ENCODE peak calls at places on chromosomes 6 and 20, in ten cellular contexts. Y is fibroblast of mammary gland, H is cardiac fibroblast, M is HFF-Myc, T is AG10803, J is astrocyte of the spinal cord, U is mesenchymal stem cell, Q is lung, O is GM23248, G is neural progenitor cell. W is an unnamed sample.

GRCh38 chr20:49351775-49352174 is 73.9 kb upstream of the ZNFX1 start:
- DNase-seq in Y (no peak), H (no peak), M (no peak), T (no peak), J (no peak), U (no peak), Q (no peak), O (no peak), G (no peak), W (no peak)

GRCh38 chr6:23647045-23647444 is 479.0 kb upstream of the NRSN1 start:
- DNase-seq in Y (no peak), H (no peak), M (no peak), T (no peak), J (no peak), U (no peak), Q (no peak), O (no peak), G (no peak), W (no peak)

GRCh38 chr20:8601542-8601912 is 467.4 kb upstream of the PLCB4 start:
- DNase-seq in Y (no peak), H (no peak), M (no peak), T (no peak), J (no peak), U (no peak), Q (no peak), O (no peak), G (no peak), W (no peak)

GRCh38 chr6:169969372-169970099 is 218.1 kb downstream of the ERMARD start:
- DNase-seq in Y (no peak), H (no peak), M (no peak), T (no peak), J (no peak), U (no peak), Q (no peak), O (no peak), G (no peak), W (no peak)

GRCh38 chr20:1840865-1841553 is 54.2 kb upstream of the SIRPA start:
- DNase-seq in Y (no peak), H (no peak), M (no peak), T (no peak), J (no peak), U (no peak), Q (no peak), O (peak), G (no peak), W (no peak)

GRCh38 chr6:15444881-15445280 is 199.0 kb downstream of the JARID2 start:
- DNase-seq in Y (no peak), H (no peak), M (no peak), T (no peak), J (no peak), U (peak), Q (no peak), O (no peak), G (no peak), W (no peak)

GRCh38 chr20:33210371-33210770 is 6.8 kb upstream of the BPIFA3 start:
- DNase-seq in Y (no peak), H (no peak), M (no peak), T (no peak), J (no peak), U (no peak), Q (no peak), O (no peak), G (no peak), W (no peak)

GRCh38 chr6:72048080-72048479 is 161.7 kb downstream of the RIMS1 start:
- DNase-seq in Y (no peak), H (no peak), M (no peak), T (peak), J (peak), U (no peak), Q (no peak), O (peak), G (no peak), W (no peak)

GRCh38 chr6:90079555-90080490 is 185.6 kb downstream of the GJA10 start:
- DNase-seq in Y (no peak), H (no peak), M (no peak), T (no peak), J (no peak), U (no peak), Q (no peak), O (no peak), G (no peak), W (no peak)

GRCh38 chr6:636488-636887 is 20.4 kb downstream of the HUS1B start:
- DNase-seq in Y (peak), H (no peak), M (no peak), T (no peak), J (no peak), U (no peak), Q (no peak), O (no peak), G (no peak), W (no peak)

GRCh38 chr20:20210327-20210726 is 157.6 kb upstream of the INSM1 start:
- DNase-seq in Y (peak), H (no peak), M (peak), T (peak), J (no peak), U (no peak), Q (no peak), O (peak), G (no peak), W (no peak)

GRCh38 chr6:131978522-131978921 is 27.4 kb upstream of the CCN2 start:
- DNase-seq in Y (no peak), H (no peak), M (no peak), T (no peak), J (no peak), U (no peak), Q (no peak), O (no peak), G (no peak), W (no peak)

GRCh38 chr6:167796668-167797031 is 30.1 kb upstream of the AFDN start:
- DNase-seq in Y (no peak), H (no peak), M (no peak), T (no peak), J (no peak), U (no peak), Q (peak), O (peak), G (no peak), W (no peak)

GRCh38 chr6:75349262-75349984 is 64.8 kb upstream of the TMEM30A start:
- DNase-seq in Y (peak), H (peak), M (no peak), T (no peak), J (peak), U (peak), Q (no peak), O (peak), G (peak), W (no peak)

GRCh38 chr6:32558426-32559057 is 28.5 kb upstream of the HLA-DRB5 start:
- DNase-seq in Y (no peak), H (no peak), M (no peak), T (no peak), J (no peak), U (no peak), Q (no peak), O (no peak), G (no peak), W (no peak)

GRCh38 chr6:166597711-166598440 is 11.4 kb upstream of the RAMACL start:
- DNase-seq in Y (no peak), H (no peak), M (no peak), T (no peak), J (no peak), U (no peak), Q (no peak), O (no peak), G (peak), W (no peak)

GRCh38 chr6:125102411-125102810 is 51.2 kb upstream of the TPD52L1 start:
- DNase-seq in Y (no peak), H (peak), M (no peak), T (peak), J (no peak), U (peak), Q (no peak), O (peak), G (no peak), W (no peak)

GRCh38 chr6:17206566-17207072 is 74.5 kb upstream of the RBM24 start:
- DNase-seq in Y (no peak), H (no peak), M (no peak), T (no peak), J (no peak), U (no peak), Q (no peak), O (no peak), G (no peak), W (no peak)

GRCh38 chr20:38685853-38686473 is 38.3 kb upstream of the SLC32A1 start:
- DNase-seq in Y (peak), H (peak), M (no peak), T (peak), J (peak), U (peak), Q (peak), O (peak), G (peak), W (peak)

GRCh38 chr20:43040427-43040826 is 149.3 kb downstream of the PTPRT start:
- DNase-seq in Y (no peak), H (no peak), M (no peak), T (no peak), J (no peak), U (no peak), Q (no peak), O (peak), G (peak), W (no peak)

GRCh38 chr6:20354366-20354765 is 47.3 kb upstream of the E2F3 start:
- DNase-seq in Y (no peak), H (no peak), M (no peak), T (no peak), J (no peak), U (no peak), Q (no peak), O (no peak), G (no peak), W (no peak)

GRCh38 chr6:5132741-5133140 is 47.6 kb downstream of the PPP1R3G start:
- DNase-seq in Y (peak), H (peak), M (no peak), T (peak), J (peak), U (peak), Q (peak), O (peak), G (peak), W (peak)

GRCh38 chr20:3753098-3753497 is 14.5 kb downstream of the ADISSP start:
- DNase-seq in Y (peak), H (peak), M (no peak), T (peak), J (peak), U (peak), Q (no peak), O (peak), G (peak), W (peak)

GRCh38 chr6:137092018-137092417 is 47.3 kb upstream of the IL20RA start:
- DNase-seq in Y (no peak), H (no peak), M (no peak), T (no peak), J (no peak), U (no peak), Q (no peak), O (no peak), G (no peak), W (no peak)

GRCh38 chr20:18223399-18223798 is 64.9 kb upstream of the ZNF133 start:
- DNase-seq in Y (no peak), H (no peak), M (no peak), T (no peak), J (no peak), U (no peak), Q (no peak), O (no peak), G (no peak), W (peak)

GRCh38 chr20:5863040-5863811 is 87.1 kb downstream of the TRMT6 start:
- DNase-seq in Y (peak), H (peak), M (peak), T (peak), J (peak), U (peak), Q (no peak), O (peak), G (no peak), W (peak)

GRCh38 chr20:32112862-32113261 is 3.3 kb downstream of the TM9SF4 start:
- DNase-seq in Y (no peak), H (no peak), M (no peak), T (no peak), J (no peak), U (no peak), Q (peak), O (no peak), G (no peak), W (no peak)

GRCh38 chr6:157235600-157236039 is 87.7 kb downstream of the TMEM242 start:
- DNase-seq in Y (peak), H (peak), M (no peak), T (peak), J (peak), U (peak), Q (no peak), O (peak), G (peak), W (peak)

DNA sequence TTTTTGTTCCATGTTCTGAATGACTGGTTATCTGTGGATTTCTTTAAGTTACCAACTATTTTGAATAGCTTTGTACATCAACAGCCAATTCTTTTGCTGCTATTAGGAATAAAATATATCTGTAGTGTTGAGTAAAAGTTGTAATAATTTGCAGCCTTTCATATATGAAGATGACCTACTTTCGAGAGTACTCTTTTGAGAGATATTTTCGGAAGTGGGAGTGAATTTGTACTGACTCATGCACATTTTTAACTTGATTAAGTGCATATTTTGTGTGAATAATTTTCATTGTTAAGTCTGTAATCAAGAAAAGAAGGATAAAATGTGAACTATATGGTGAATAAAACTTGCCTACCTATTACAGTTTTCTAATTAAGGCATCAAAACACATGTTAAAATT is 51.9 kb downstream of the L3MBTL3 start:
- DNase-seq in Y (no peak), H (peak), M (no peak), T (peak), J (no peak), U (no peak), Q (no peak), O (peak), G (no peak), W (peak)
- H3K4me3 ChIP-seq in Y (no peak), H (no peak), M (no peak), T (no peak), J (no peak), U (no peak), Q (no peak), O (peak), G (no peak), W (no peak)

DNA sequence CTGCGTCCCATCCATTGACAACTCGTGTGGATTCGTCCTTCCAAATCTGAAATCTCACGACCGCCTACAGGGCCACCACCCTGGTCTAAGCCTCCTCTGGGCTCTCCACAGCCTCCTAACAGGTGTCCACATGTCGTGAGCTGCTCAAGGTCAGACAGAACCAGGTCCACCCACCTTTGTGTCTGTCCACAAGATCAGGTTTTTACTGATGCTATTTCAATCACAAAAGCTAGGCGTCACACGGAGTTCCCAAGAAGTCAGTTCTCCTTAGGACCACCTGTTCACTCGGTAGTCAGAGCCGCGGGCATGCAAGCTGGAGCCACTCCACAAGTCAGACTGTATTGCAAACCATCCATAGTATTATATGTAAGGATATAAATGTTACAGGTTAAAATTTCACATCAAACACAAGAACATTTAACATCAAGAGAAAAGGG is 540 bp upstream of the DNPH1 start:
- DNase-seq in Y (no peak), H (no peak), M (no peak), T (no peak), J (no peak), U (no peak), Q (no peak), O (no peak), G (no peak), W (no peak)
- H3K4me3 ChIP-seq in Y (no peak), H (peak), M (peak), T (peak), J (no peak), U (no peak), Q (no peak), O (peak), G (no peak), W (peak)

GRCh38 chr6:123829302-123829953 is 25.8 kb downstream of the NKAIN2 start:
- DNase-seq in Y (peak), H (peak), M (no peak), T (peak), J (peak), U (peak), Q (no peak), O (peak), G (no peak), W (no peak)

DNA sequence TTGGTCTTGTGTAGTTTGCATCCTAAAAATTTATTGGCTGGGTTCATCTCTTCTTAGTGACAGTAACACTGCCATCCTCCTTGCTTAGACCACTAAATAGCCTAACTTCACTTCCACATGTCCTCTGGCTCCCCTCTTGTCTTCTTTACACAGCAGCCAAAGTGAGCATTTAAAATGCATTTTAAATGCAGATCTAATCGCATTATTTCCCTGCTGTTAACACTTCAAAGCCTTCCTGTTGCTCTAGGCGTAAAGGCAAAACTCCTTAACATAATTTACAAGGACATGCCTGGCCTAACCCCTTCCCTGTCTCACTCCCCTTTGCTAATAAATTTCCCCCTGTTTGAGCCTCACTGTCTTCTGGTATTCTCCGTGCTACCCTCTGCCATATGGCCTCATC is 26.4 kb downstream of the NKAIN2 start:
- DNase-seq in Y (no peak), H (no peak), M (no peak), T (no peak), J (no peak), U (peak), Q (no peak), O (no peak), G (peak), W (no peak)
- H3K4me3 ChIP-seq in Y (no peak), H (no peak), M (no peak), T (no peak), J (no peak), U (no peak), Q (no peak), O (no peak), G (no peak), W (no peak)

GRCh38 chr6:143688681-143689080 is 10.9 kb downstream of the PHACTR2 start:
- DNase-seq in Y (no peak), H (no peak), M (no peak), T (no peak), J (no peak), U (no peak), Q (no peak), O (no peak), G (no peak), W (no peak)

GRCh38 chr6:143687604-143688003 is 9.8 kb downstream of the PHACTR2 start:
- DNase-seq in Y (no peak), H (no peak), M (no peak), T (no peak), J (no peak), U (no peak), Q (no peak), O (no peak), G (no peak), W (no peak)

GRCh38 chr6:143691900-143692572 is 14.3 kb downstream of the PHACTR2 start:
- DNase-seq in Y (no peak), H (no peak), M (no peak), T (no peak), J (no peak), U (no peak), Q (no peak), O (no peak), G (peak), W (no peak)

GRCh38 chr6:143691155-143691554 is 13.4 kb downstream of the PHACTR2 start:
- DNase-seq in Y (no peak), H (no peak), M (no peak), T (no peak), J (no peak), U (no peak), Q (no peak), O (no peak), G (no peak), W (no peak)

GRCh38 chr6:143689852-143690251 is 12.1 kb downstream of the PHACTR2 start:
- DNase-seq in Y (no peak), H (no peak), M (no peak), T (peak), J (peak), U (no peak), Q (no peak), O (no peak), G (no peak), W (no peak)
- H3K4me3 ChIP-seq in Y (no peak), H (no peak), M (no peak), T (no peak), J (no peak), U (no peak), Q (no peak), O (no peak), G (no peak), W (no peak)

GRCh38 chr20:21705466-21706344 is at the start of gene PAX1:
- DNase-seq in Y (no peak), H (no peak), M (no peak), T (no peak), J (no peak), U (no peak), Q (no peak), O (peak), G (peak), W (no peak)
- H3K4me3 ChIP-seq in Y (no peak), H (no peak), M (no peak), T (no peak), J (no peak), U (no peak), Q (no peak), O (no peak), G (peak), W (no peak)

GRCh38 chr20:44601801-44602204 is 19.4 kb downstream of the PKIG start:
- DNase-seq in Y (peak), H (peak), M (no peak), T (peak), J (peak), U (peak), Q (no peak), O (peak), G (no peak), W (peak)
- H3K4me3 ChIP-seq in Y (no peak), H (no peak), M (no peak), T (no peak), J (no peak), U (no peak), Q (no peak), O (no peak), G (no peak), W (no peak)

GRCh38 chr6:122042851-122043250 is 356.6 kb upstream of the HSF2 start:
- DNase-seq in Y (peak), H (no peak), M (no peak), T (peak), J (no peak), U (peak), Q (no peak), O (peak), G (no peak), W (peak)
- H3K4me3 ChIP-seq in Y (no peak), H (no peak), M (peak), T (no peak), J (no peak), U (no peak), Q (no peak), O (no peak), G (no peak), W (no peak)

DNA sequence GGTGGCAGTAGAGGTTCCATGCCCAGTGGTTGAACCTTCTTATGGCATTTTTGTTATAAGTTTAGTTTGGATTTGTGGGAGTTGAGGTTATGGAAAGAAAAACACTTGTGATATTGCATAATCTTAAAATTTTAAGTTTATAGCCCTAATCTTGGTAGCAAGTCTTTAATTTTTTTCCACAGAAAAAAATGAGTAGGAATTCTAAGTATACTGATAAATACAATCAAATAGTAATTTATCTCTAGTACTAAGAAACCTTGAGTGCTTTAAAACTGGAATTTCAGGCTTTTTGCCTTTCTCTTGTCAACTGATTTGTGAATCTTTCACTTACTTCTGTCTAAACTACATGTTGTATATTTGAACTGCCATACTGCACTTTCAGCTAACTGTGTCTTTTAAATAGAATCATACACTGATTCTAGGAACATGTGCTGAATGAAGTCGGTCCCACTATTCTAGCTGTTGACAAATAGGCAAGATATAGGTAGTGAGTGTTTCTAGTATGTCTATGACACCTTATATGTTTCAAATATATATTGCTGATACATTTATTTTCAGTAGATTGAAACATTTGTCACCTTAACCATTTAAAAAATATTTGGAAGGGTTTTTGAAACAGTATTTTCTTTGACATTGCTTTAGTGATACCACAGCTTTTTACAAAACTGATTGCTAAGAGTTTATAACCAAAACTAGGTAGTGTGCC is 2.4 kb downstream of the PARD6B start:
- DNase-seq in Y (no peak), H (no peak), M (no peak), T (no peak), J (no peak), U (no peak), Q (no peak), O (no peak), G (no peak), W (no peak)
- H3K4me3 ChIP-seq in Y (no peak), H (no peak), M (no peak), T (no peak), J (no peak), U (no peak), Q (no peak), O (no peak), G (peak), W (no peak)

W was measured in foreskin fibroblast.